ENCODE peak calls at places on chromosomes 12 and 14, in four cellular contexts. One of them, this sample, is unnamed.

GRCh38 chr14:64447890-64448667 is 17.2 kb upstream of the AKAP5 start:
- DNase-seq in dorsolateral prefrontal cortex: no peak
- DNase-seq in DND-41: no peak
- DNase-seq in IMR-90: no peak
- DNase-seq in this sample: no peak

GRCh38 chr14:21558703-21559063 is 21.2 kb downstream of the OR10G3 start:
- DNase-seq in dorsolateral prefrontal cortex: no peak
- DNase-seq in DND-41: no peak
- DNase-seq in IMR-90: no peak
- DNase-seq in this sample: no peak

GRCh38 chr12:61250303-61250702 is 1009.9 kb upstream of the USP15 start:
- DNase-seq in dorsolateral prefrontal cortex: no peak
- DNase-seq in DND-41: no peak
- DNase-seq in IMR-90: no peak
- DNase-seq in this sample: no peak

GRCh38 chr12:109735825-109736551 is 22.4 kb downstream of the FAM222A start:
- DNase-seq in dorsolateral prefrontal cortex: peak; percentile 25
- DNase-seq in DND-41: no peak
- DNase-seq in IMR-90: no peak
- DNase-seq in this sample: no peak

GRCh38 chr12:89566615-89567014 is 40.8 kb upstream of the POC1B start:
- DNase-seq in dorsolateral prefrontal cortex: no peak
- DNase-seq in DND-41: no peak
- DNase-seq in IMR-90: peak; percentile 56
- DNase-seq in this sample: no peak

GRCh38 chr14:75009176-75009575 is 6.5 kb downstream of the EIF2B2 start:
- DNase-seq in dorsolateral prefrontal cortex: no peak
- DNase-seq in DND-41: no peak
- DNase-seq in IMR-90: no peak
- DNase-seq in this sample: no peak

GRCh38 chr12:61367281-61367785 is 892.9 kb upstream of the USP15 start:
- DNase-seq in dorsolateral prefrontal cortex: no peak
- DNase-seq in DND-41: no peak
- DNase-seq in IMR-90: no peak
- DNase-seq in this sample: no peak

GRCh38 chr12:98229539-98229921 is 285.9 kb upstream of the TMPO start:
- DNase-seq in dorsolateral prefrontal cortex: no peak
- DNase-seq in DND-41: no peak
- DNase-seq in IMR-90: no peak
- DNase-seq in this sample: no peak

GRCh38 chr12:20376984-20377383 is 8.6 kb downstream of the PDE3A start:
- DNase-seq in dorsolateral prefrontal cortex: no peak
- DNase-seq in DND-41: no peak
- DNase-seq in IMR-90: peak; percentile 30
- DNase-seq in this sample: peak; percentile 42

GRCh38 chr14:28467611-28468010 is 299.0 kb upstream of the FOXG1 start:
- DNase-seq in dorsolateral prefrontal cortex: no peak
- DNase-seq in DND-41: no peak
- DNase-seq in IMR-90: no peak
- DNase-seq in this sample: no peak

GRCh38 chr14:20630340-20631022 is 11.0 kb downstream of the OR6S1 start:
- DNase-seq in dorsolateral prefrontal cortex: no peak
- DNase-seq in DND-41: no peak
- DNase-seq in IMR-90: peak; percentile 58
- DNase-seq in this sample: no peak

GRCh38 chr12:9379023-9379742 is 171.0 kb upstream of the PZP start:
- DNase-seq in dorsolateral prefrontal cortex: no peak
- DNase-seq in DND-41: no peak
- DNase-seq in IMR-90: no peak
- DNase-seq in this sample: no peak

GRCh38 chr14:68633131-68633991 is 159.5 kb downstream of the ZFP36L1 start:
- DNase-seq in dorsolateral prefrontal cortex: peak; percentile 76
- DNase-seq in DND-41: no peak
- DNase-seq in IMR-90: no peak
- DNase-seq in this sample: no peak

GRCh38 chr12:127888948-127889347 is 378.0 kb upstream of the TMEM132C start:
- DNase-seq in dorsolateral prefrontal cortex: no peak
- DNase-seq in DND-41: no peak
- DNase-seq in IMR-90: no peak
- DNase-seq in this sample: no peak

GRCh38 chr14:89356927-89357326 is 60.1 kb downstream of the FOXN3 start:
- DNase-seq in dorsolateral prefrontal cortex: no peak
- DNase-seq in DND-41: no peak
- DNase-seq in IMR-90: no peak
- DNase-seq in this sample: no peak

GRCh38 chr14:92458959-92459478 is 54.6 kb upstream of the RIN3 start:
- DNase-seq in dorsolateral prefrontal cortex: no peak
- DNase-seq in DND-41: no peak
- DNase-seq in IMR-90: no peak
- DNase-seq in this sample: no peak

GRCh38 chr12:122844366-122844971 is 9.2 kb downstream of the HIP1R start:
- DNase-seq in dorsolateral prefrontal cortex: no peak
- DNase-seq in DND-41: no peak
- DNase-seq in IMR-90: no peak
- DNase-seq in this sample: no peak

GRCh38 chr12:25197608-25198007 is 2.6 kb downstream of the ETFRF1 start:
- DNase-seq in dorsolateral prefrontal cortex: no peak
- DNase-seq in DND-41: no peak
- DNase-seq in IMR-90: no peak
- DNase-seq in this sample: peak; percentile 55

GRCh38 chr14:34224221-34224620 is 237.8 kb downstream of the SPTSSA start:
- DNase-seq in dorsolateral prefrontal cortex: no peak
- DNase-seq in DND-41: no peak
- DNase-seq in IMR-90: no peak
- DNase-seq in this sample: no peak

GRCh38 chr12:122080149-122081107 is 1.9 kb downstream of the MLXIP start:
- DNase-seq in dorsolateral prefrontal cortex: no peak
- DNase-seq in DND-41: no peak
- DNase-seq in IMR-90: peak; percentile 86
- DNase-seq in this sample: peak; percentile 56

GRCh38 chr12:45260481-45260824 is 44.6 kb downstream of the ANO6 start:
- DNase-seq in dorsolateral prefrontal cortex: no peak
- DNase-seq in DND-41: no peak
- DNase-seq in IMR-90: no peak
- DNase-seq in this sample: no peak

GRCh38 chr12:57835366-57836288 is 10.9 kb downstream of the CTDSP2 start:
- DNase-seq in dorsolateral prefrontal cortex: no peak
- DNase-seq in DND-41: no peak
- DNase-seq in IMR-90: no peak
- DNase-seq in this sample: no peak

GRCh38 chr14:103136388-103137271 is 13.4 kb downstream of the TNFAIP2 start:
- DNase-seq in dorsolateral prefrontal cortex: no peak
- DNase-seq in DND-41: no peak
- DNase-seq in IMR-90: peak; percentile 73
- DNase-seq in this sample: no peak
- H3K27ac ChIP-seq in dorsolateral prefrontal cortex: no peak overlapping the region
- H3K27ac ChIP-seq in DND-41: no peak overlapping the region
- H3K27ac ChIP-seq in IMR-90: peak overlapping the region; percentile 35
- H3K27ac ChIP-seq in this sample: no peak overlapping the region

DNA sequence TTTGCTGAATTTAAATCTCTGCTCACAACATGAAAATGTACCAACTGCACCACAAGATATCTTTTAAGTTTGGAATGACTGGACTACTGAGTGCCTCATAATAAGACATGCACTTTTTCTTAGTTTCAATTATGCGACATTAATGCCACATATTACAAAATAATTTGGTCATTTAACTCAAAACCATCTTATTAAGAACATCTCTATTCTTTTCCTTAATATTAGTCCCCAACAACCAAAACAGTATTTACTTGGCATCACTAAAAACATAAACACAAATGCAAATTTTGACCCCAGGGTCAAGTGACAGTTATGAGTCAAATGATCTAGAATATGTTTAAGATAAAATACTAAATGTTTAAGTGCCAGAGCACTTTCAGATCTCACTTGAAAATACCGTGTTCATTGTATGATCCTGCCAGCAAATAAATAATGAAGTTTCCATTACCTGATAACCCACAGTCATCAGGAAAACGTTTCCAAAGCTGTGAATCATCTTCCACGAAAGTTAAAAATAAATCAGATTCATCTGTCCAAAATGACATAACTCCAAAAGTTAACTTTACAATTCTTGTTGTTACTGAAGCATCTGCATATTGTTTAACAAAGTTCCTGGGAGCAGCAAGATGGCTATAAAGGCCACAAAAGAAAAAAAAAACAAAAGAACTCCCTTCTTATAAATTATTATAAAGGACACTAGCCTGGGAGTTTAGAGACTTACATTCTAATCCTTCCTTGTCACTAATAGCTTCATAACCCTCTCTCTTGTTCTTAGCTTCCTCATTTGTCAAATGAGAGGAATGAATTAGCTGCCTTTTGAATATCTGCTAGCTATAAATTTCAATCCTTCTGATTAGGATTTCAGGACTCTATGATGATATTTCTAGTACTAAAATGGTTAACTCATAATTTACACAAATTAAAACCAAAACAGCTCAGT is 30.5 kb upstream of the AP4S1 start:
- DNase-seq in dorsolateral prefrontal cortex: no peak
- DNase-seq in DND-41: no peak
- DNase-seq in IMR-90: peak; percentile 32
- DNase-seq in this sample: peak; percentile 70
- H3K27ac ChIP-seq in dorsolateral prefrontal cortex: no peak overlapping the region
- H3K27ac ChIP-seq in DND-41: no peak overlapping the region
- H3K27ac ChIP-seq in IMR-90: no peak overlapping the region
- H3K27ac ChIP-seq in this sample: peak overlapping the region; percentile 62

GRCh38 chr12:124829708-124830304 is 33.9 kb downstream of the SCARB1 start:
- DNase-seq in dorsolateral prefrontal cortex: no peak
- DNase-seq in DND-41: no peak
- DNase-seq in IMR-90: no peak
- DNase-seq in this sample: no peak
- H3K27ac ChIP-seq in dorsolateral prefrontal cortex: peak overlapping the region; percentile 58
- H3K27ac ChIP-seq in DND-41: no peak overlapping the region
- H3K27ac ChIP-seq in IMR-90: no peak overlapping the region
- H3K27ac ChIP-seq in this sample: no peak overlapping the region

DNA sequence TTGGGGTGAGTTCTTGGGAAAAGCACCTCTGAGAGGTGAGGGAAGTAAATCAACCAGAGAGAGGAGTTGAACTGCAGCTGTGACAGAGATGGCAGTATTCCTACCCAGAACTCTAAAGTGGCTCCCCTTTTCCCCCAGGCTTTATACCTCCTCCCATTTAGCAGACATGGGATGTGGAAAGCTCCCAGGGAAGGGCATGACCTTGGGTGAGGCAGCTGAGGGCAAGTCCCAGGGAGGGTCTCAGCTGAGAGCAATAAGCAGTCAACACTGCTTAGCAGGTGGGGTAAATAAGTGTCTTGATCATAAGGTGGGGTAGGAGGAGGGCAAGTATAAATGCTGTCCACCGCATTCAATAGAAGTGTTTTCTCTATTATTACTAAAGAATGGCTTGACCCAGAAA is 143.0 kb downstream of the AKAP6 start:
- DNase-seq in dorsolateral prefrontal cortex: no peak
- DNase-seq in DND-41: no peak
- DNase-seq in IMR-90: no peak
- DNase-seq in this sample: no peak
- H3K27ac ChIP-seq in dorsolateral prefrontal cortex: peak overlapping the region; percentile 94
- H3K27ac ChIP-seq in DND-41: no peak overlapping the region
- H3K27ac ChIP-seq in IMR-90: peak overlapping the region; percentile 89
- H3K27ac ChIP-seq in this sample: no peak overlapping the region

GRCh38 chr12:104183443-104183842 is 32.1 kb upstream of the TXNRD1 start:
- DNase-seq in dorsolateral prefrontal cortex: no peak
- DNase-seq in DND-41: no peak
- DNase-seq in IMR-90: no peak
- DNase-seq in this sample: no peak

GRCh38 chr12:104182144-104182543 is 33.4 kb upstream of the TXNRD1 start:
- DNase-seq in dorsolateral prefrontal cortex: no peak
- DNase-seq in DND-41: no peak
- DNase-seq in IMR-90: peak; percentile 96
- DNase-seq in this sample: no peak

GRCh38 chr12:104181313-104181712 is 34.3 kb upstream of the TXNRD1 start:
- DNase-seq in dorsolateral prefrontal cortex: no peak
- DNase-seq in DND-41: no peak
- DNase-seq in IMR-90: peak; percentile 67
- DNase-seq in this sample: no peak

GRCh38 chr12:104180389-104180788 is 35.2 kb upstream of the TXNRD1 start:
- DNase-seq in dorsolateral prefrontal cortex: no peak
- DNase-seq in DND-41: no peak
- DNase-seq in IMR-90: no peak
- DNase-seq in this sample: no peak

GRCh38 chr12:104182621-104183378 is 32.8 kb upstream of the TXNRD1 start:
- DNase-seq in dorsolateral prefrontal cortex: no peak
- DNase-seq in DND-41: no peak
- DNase-seq in IMR-90: no peak
- DNase-seq in this sample: no peak
- H3K27ac ChIP-seq in dorsolateral prefrontal cortex: no peak overlapping the region
- H3K27ac ChIP-seq in DND-41: no peak overlapping the region
- H3K27ac ChIP-seq in IMR-90: peak overlapping the region; percentile 77
- H3K27ac ChIP-seq in this sample: no peak overlapping the region

This sample was measured in Karpas-422.